ENCODE peak calls at places on chromosomes 5 and 9, in five cellular contexts. One of them, this sample, is unnamed.

GRCh38 chr5:64790210-64790609 is 21.5 kb downstream of the CWC27 start:
- DNase-seq in fibroblast of lung: peak
- DNase-seq in nephron progenitor cell: no peak
- DNase-seq in GM12864: no peak
- DNase-seq in body of pancreas: no peak
- DNase-seq in this sample: no peak

GRCh38 chr9:114153761-114154596 is 1.4 kb upstream of the COL27A1 start:
- DNase-seq in fibroblast of lung: peak
- DNase-seq in body of pancreas: peak
- DNase-seq in GM12864: no peak
- DNase-seq in nephron progenitor cell: peak
- DNase-seq in this sample: no peak

GRCh38 chr5:95900383-95900958 is 61.2 kb downstream of the ELL2 start:
- DNase-seq in GM12864: no peak
- DNase-seq in body of pancreas: peak
- DNase-seq in fibroblast of lung: peak
- DNase-seq in nephron progenitor cell: no peak
- DNase-seq in this sample: no peak

GRCh38 chr5:142627371-142628217 is 58.3 kb downstream of the FGF1 start:
- DNase-seq in body of pancreas: no peak
- DNase-seq in nephron progenitor cell: no peak
- DNase-seq in fibroblast of lung: no peak
- DNase-seq in GM12864: no peak
- DNase-seq in this sample: no peak

GRCh38 chr5:55406292-55406691 is 98.5 kb downstream of the MTREX start:
- DNase-seq in fibroblast of lung: no peak
- DNase-seq in GM12864: no peak
- DNase-seq in body of pancreas: no peak
- DNase-seq in nephron progenitor cell: no peak
- DNase-seq in this sample: no peak

GRCh38 chr9:137785704-137786161 is 91.8 kb upstream of the CACNA1B start:
- DNase-seq in body of pancreas: no peak
- DNase-seq in GM12864: no peak
- DNase-seq in fibroblast of lung: no peak
- DNase-seq in nephron progenitor cell: no peak
- DNase-seq in this sample: no peak

GRCh38 chr5:4561403-4561802 is 578.7 kb upstream of the ADAMTS16 start:
- DNase-seq in body of pancreas: no peak
- DNase-seq in GM12864: no peak
- DNase-seq in nephron progenitor cell: no peak
- DNase-seq in fibroblast of lung: no peak
- DNase-seq in this sample: no peak

GRCh38 chr5:50667653-50668403 is 1.4 kb downstream of the PARP8 start:
- DNase-seq in nephron progenitor cell: peak
- DNase-seq in fibroblast of lung: peak
- DNase-seq in GM12864: peak
- DNase-seq in body of pancreas: peak
- DNase-seq in this sample: peak

GRCh38 chr9:34578241-34579096 is 11.1 kb downstream of the CNTFR start:
- DNase-seq in nephron progenitor cell: peak
- DNase-seq in fibroblast of lung: peak
- DNase-seq in body of pancreas: no peak
- DNase-seq in GM12864: no peak
- DNase-seq in this sample: no peak

GRCh38 chr5:68246802-68247201 is 31.2 kb downstream of the PIK3R1 start:
- DNase-seq in GM12864: no peak
- DNase-seq in body of pancreas: no peak
- DNase-seq in nephron progenitor cell: no peak
- DNase-seq in fibroblast of lung: no peak
- DNase-seq in this sample: no peak

GRCh38 chr9:5622019-5622418 is 6.9 kb upstream of the RIC1 start:
- DNase-seq in GM12864: no peak
- DNase-seq in nephron progenitor cell: no peak
- DNase-seq in body of pancreas: no peak
- DNase-seq in fibroblast of lung: peak
- DNase-seq in this sample: no peak

GRCh38 chr5:7565559-7565958 is 169.6 kb downstream of the ADCY2 start:
- DNase-seq in GM12864: no peak
- DNase-seq in body of pancreas: no peak
- DNase-seq in nephron progenitor cell: no peak
- DNase-seq in fibroblast of lung: no peak
- DNase-seq in this sample: no peak

GRCh38 chr9:38388283-38389223 is 3.9 kb upstream of the ALDH1B1 start:
- DNase-seq in body of pancreas: no peak
- DNase-seq in GM12864: no peak
- DNase-seq in fibroblast of lung: peak
- DNase-seq in nephron progenitor cell: no peak
- DNase-seq in this sample: no peak

GRCh38 chr5:96476654-96477053 is 43.6 kb upstream of the PCSK1 start:
- DNase-seq in nephron progenitor cell: no peak
- DNase-seq in fibroblast of lung: peak
- DNase-seq in body of pancreas: no peak
- DNase-seq in GM12864: no peak
- DNase-seq in this sample: no peak

GRCh38 chr9:14561929-14562386 is 131.3 kb downstream of the ZDHHC21 start:
- DNase-seq in body of pancreas: peak
- DNase-seq in nephron progenitor cell: peak
- DNase-seq in fibroblast of lung: no peak
- DNase-seq in GM12864: no peak
- DNase-seq in this sample: no peak

GRCh38 chr5:172721455-172722308 is 49.3 kb downstream of the DUSP1 start:
- DNase-seq in fibroblast of lung: peak
- DNase-seq in body of pancreas: no peak
- DNase-seq in GM12864: no peak
- DNase-seq in nephron progenitor cell: no peak
- DNase-seq in this sample: no peak

GRCh38 chr9:127131871-127132270 is 9.4 kb upstream of the ANGPTL2 start:
- DNase-seq in GM12864: no peak
- DNase-seq in nephron progenitor cell: no peak
- DNase-seq in body of pancreas: no peak
- DNase-seq in fibroblast of lung: peak
- DNase-seq in this sample: no peak

GRCh38 chr5:111932207-111932606 is 175.2 kb upstream of the NREP start:
- DNase-seq in body of pancreas: no peak
- DNase-seq in GM12864: no peak
- DNase-seq in nephron progenitor cell: no peak
- DNase-seq in fibroblast of lung: peak
- DNase-seq in this sample: no peak

GRCh38 chr9:86116425-86116824 is 17.1 kb upstream of the GOLM1 start:
- DNase-seq in nephron progenitor cell: no peak
- DNase-seq in body of pancreas: no peak
- DNase-seq in GM12864: no peak
- DNase-seq in fibroblast of lung: no peak
- DNase-seq in this sample: no peak

GRCh38 chr5:106368021-106368420 is 1302.7 kb downstream of the EFNA5 start:
- DNase-seq in fibroblast of lung: no peak
- DNase-seq in nephron progenitor cell: no peak
- DNase-seq in body of pancreas: no peak
- DNase-seq in GM12864: no peak
- DNase-seq in this sample: no peak

GRCh38 chr5:175654346-175654745 is 3.5 kb upstream of the HRH2 start:
- DNase-seq in fibroblast of lung: no peak
- DNase-seq in body of pancreas: no peak
- DNase-seq in nephron progenitor cell: no peak
- DNase-seq in GM12864: no peak
- DNase-seq in this sample: no peak

GRCh38 chr9:136858844-136859757 is 7.0 kb downstream of the MAMDC4 start:
- DNase-seq in GM12864: no peak
- DNase-seq in body of pancreas: peak
- DNase-seq in nephron progenitor cell: no peak
- DNase-seq in fibroblast of lung: peak
- DNase-seq in this sample: no peak

GRCh38 chr5:54837939-54838457 is 147.4 kb downstream of the ESM1 start:
- DNase-seq in nephron progenitor cell: no peak
- DNase-seq in GM12864: no peak
- DNase-seq in body of pancreas: no peak
- DNase-seq in fibroblast of lung: no peak
- DNase-seq in this sample: no peak

GRCh38 chr5:132090107-132090506 is 16.5 kb downstream of the CSF2 start:
- DNase-seq in fibroblast of lung: peak
- DNase-seq in nephron progenitor cell: no peak
- DNase-seq in body of pancreas: no peak
- DNase-seq in GM12864: no peak
- DNase-seq in this sample: no peak

GRCh38 chr5:80745490-80745889 is 90.7 kb upstream of the DHFR start:
- DNase-seq in GM12864: no peak
- DNase-seq in fibroblast of lung: peak
- DNase-seq in body of pancreas: no peak
- DNase-seq in nephron progenitor cell: no peak
- DNase-seq in this sample: no peak

GRCh38 chr5:62717211-62717927 is 138.8 kb downstream of the LRRC70 start:
- DNase-seq in GM12864: no peak
- DNase-seq in nephron progenitor cell: no peak
- DNase-seq in body of pancreas: no peak
- DNase-seq in fibroblast of lung: no peak
- DNase-seq in this sample: no peak

GRCh38 chr5:135877570-135878155 is 18.0 kb downstream of the IL9 start:
- DNase-seq in fibroblast of lung: no peak
- DNase-seq in GM12864: no peak
- DNase-seq in body of pancreas: no peak
- DNase-seq in nephron progenitor cell: no peak
- DNase-seq in this sample: no peak

GRCh38 chr9:96450613-96451544 is 910 bp downstream of the HABP4 start:
- DNase-seq in fibroblast of lung: peak
- DNase-seq in body of pancreas: peak
- DNase-seq in nephron progenitor cell: peak
- DNase-seq in GM12864: no peak
- DNase-seq in this sample: peak

GRCh38 chr9:3732077-3733038 is 206.6 kb upstream of the RFX3 start:
- DNase-seq in body of pancreas: peak
- DNase-seq in nephron progenitor cell: peak
- DNase-seq in GM12864: peak
- DNase-seq in fibroblast of lung: peak
- DNase-seq in this sample: peak
- TF ChIP-seq CTCF in body of pancreas: peak
- TF ChIP-seq CTCF in nephron progenitor cell: peak
- TF ChIP-seq CTCF in GM12864: peak
- TF ChIP-seq CTCF in fibroblast of lung: peak
- TF ChIP-seq CTCF in this sample: peak

GRCh38 chr5:321726-322251 is 275 bp downstream of the AHRR start:
- DNase-seq in nephron progenitor cell: no peak
- DNase-seq in GM12864: no peak
- DNase-seq in body of pancreas: no peak
- DNase-seq in fibroblast of lung: no peak
- DNase-seq in this sample: peak

GRCh38 chr5:318931-319601 is 2.4 kb upstream of the AHRR start:
- DNase-seq in fibroblast of lung: no peak
- DNase-seq in body of pancreas: no peak
- DNase-seq in nephron progenitor cell: no peak
- DNase-seq in GM12864: no peak
- DNase-seq in this sample: peak

GRCh38 chr5:321233-321725 is at the start of gene AHRR:
- DNase-seq in fibroblast of lung: peak
- DNase-seq in GM12864: no peak
- DNase-seq in body of pancreas: peak
- DNase-seq in nephron progenitor cell: peak
- DNase-seq in this sample: peak

GRCh38 chr5:322281-322941 is 897 bp downstream of the AHRR start:
- DNase-seq in GM12864: no peak
- DNase-seq in fibroblast of lung: peak
- DNase-seq in nephron progenitor cell: no peak
- DNase-seq in body of pancreas: no peak
- DNase-seq in this sample: peak

GRCh38 chr5:320524-321232 is 836 bp upstream of the AHRR start:
- DNase-seq in body of pancreas: no peak
- DNase-seq in fibroblast of lung: no peak
- DNase-seq in nephron progenitor cell: no peak
- DNase-seq in GM12864: no peak
- DNase-seq in this sample: peak
- TF ChIP-seq CTCF in body of pancreas: no peak
- TF ChIP-seq CTCF in fibroblast of lung: no peak
- TF ChIP-seq CTCF in nephron progenitor cell: no peak
- TF ChIP-seq CTCF in GM12864: no peak
- TF ChIP-seq CTCF in this sample: no peak

DNA sequence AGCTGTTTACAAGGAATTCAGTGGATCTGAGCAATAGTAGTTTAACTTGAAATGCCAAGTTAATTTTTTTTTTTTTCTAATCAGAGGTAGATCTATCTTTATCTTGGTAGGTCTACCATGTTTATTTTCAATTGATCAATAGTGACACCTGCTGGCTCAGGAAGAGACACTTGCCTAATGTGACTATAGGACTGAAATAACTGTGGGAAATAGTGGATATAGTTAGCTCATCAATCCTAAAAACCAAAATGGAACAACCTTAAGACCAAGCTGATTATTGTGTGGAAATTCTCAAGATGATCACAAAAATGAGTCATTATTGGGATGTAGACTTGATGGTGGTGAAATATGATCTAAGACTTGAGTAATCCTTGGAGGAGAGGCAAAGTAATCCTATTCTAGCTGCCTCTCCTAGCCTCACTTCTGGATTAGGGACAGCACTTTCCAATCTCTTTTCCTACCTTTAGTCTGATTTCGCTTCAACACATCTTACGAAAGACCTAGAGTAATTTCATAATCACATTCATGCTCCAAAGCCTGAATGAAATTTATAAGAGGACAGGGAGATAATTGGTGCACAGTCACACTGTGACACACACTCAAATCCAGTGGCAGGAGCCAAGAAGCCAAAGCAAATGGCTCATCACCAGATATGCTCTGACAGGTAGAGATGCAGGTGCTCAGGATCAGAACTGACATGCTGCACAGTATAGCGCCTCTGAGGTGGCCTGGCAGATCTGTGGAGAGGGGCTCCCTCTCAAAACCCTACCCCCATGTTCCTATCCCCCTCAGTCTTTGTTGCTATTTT is 156.3 kb downstream of the HMHB1 start:
- DNase-seq in nephron progenitor cell: peak
- DNase-seq in GM12864: peak
- DNase-seq in fibroblast of lung: peak
- DNase-seq in body of pancreas: no peak
- DNase-seq in this sample: peak
- TF ChIP-seq CTCF in nephron progenitor cell: peak
- TF ChIP-seq CTCF in GM12864: peak
- TF ChIP-seq CTCF in fibroblast of lung: peak
- TF ChIP-seq CTCF in body of pancreas: no peak
- TF ChIP-seq CTCF in this sample: peak

DNA sequence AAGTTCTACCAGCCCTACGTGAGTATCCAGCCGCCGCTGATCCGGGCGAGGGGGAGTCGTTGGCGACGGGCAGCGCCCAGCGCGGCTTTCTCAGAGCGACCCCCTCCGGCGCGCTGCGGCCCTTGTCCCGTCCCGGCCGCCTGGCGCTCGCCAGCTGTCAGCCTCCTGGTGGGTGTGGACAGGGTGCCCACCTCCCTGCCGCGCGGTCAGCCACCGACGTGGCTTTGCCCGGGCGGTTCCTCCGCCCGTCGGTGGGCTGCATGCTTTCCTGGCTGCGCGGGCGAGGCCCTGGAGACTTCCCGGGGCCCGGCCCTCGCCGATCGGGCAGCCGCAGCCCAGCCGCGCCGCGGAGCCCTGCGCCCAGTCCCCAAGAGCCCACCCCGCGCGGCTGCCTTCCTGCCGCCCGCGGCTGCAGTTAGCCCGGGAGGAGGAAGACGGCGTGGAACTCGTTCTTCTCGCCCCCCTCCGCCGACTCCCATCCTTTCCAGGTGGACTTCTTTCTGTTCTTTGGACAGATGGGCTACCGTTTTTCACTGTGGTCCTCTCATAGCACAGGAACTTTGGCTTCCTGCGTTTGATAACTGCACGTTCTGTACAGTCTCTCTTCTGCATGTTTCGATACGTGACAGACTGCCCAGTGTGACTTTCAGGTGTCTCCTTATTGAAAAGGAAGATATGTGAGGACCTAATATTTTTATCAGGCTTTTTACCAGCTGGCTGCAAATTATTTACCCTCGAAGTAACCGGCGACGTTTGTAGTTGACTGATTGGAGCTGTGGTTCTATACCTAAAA is 550 bp downstream of the AP3S1 start:
- DNase-seq in nephron progenitor cell: peak
- DNase-seq in body of pancreas: peak
- DNase-seq in fibroblast of lung: no peak
- DNase-seq in GM12864: peak
- DNase-seq in this sample: peak
- TF ChIP-seq CTCF in nephron progenitor cell: no peak
- TF ChIP-seq CTCF in body of pancreas: no peak
- TF ChIP-seq CTCF in fibroblast of lung: peak
- TF ChIP-seq CTCF in GM12864: peak
- TF ChIP-seq CTCF in this sample: peak

This sample was measured in GM10248.